ENCODE peak calls at places on chromosome 21, in five cellular contexts. C, B, N, F and I are unnamed samples.
A peak's percentile ranks its signal among the peaks of the same experiment; 100 is the strongest.

GRCh38 chr21:38938343-38938742 is 132.6 kb downstream of the ETS2 start:
- DNase-seq in N (no peak), B (no peak), C (no peak), F (no peak), I (peak; percentile 33)

GRCh38 chr21:28375708-28376385 is 616.8 kb downstream of the LTN1 start:
- DNase-seq in B (no peak), F (no peak), N (no peak), C (no peak), I (no peak)

GRCh38 chr21:43733529-43734071 is 14.7 kb downstream of the PDXK start:
- DNase-seq in C (no peak), N (no peak), B (no peak), F (no peak), I (no peak)

GRCh38 chr21:35782667-35783066 is 277.7 kb downstream of the SETD4 start:
- DNase-seq in C (no peak), B (no peak), F (no peak), N (no peak), I (no peak)

GRCh38 chr21:46605759-46606426 is 1.0 kb upstream of the S100B start:
- DNase-seq in F (no peak), C (peak; percentile 6), N (no peak), B (peak; percentile 32), I (no peak)

GRCh38 chr21:34992736-34993135 is 56.4 kb downstream of the RUNX1 start:
- DNase-seq in C (no peak), N (no peak), B (no peak), F (no peak), I (no peak)

GRCh38 chr21:35529141-35529863 is 480.2 kb upstream of the RUNX1 start:
- DNase-seq in N (no peak), C (no peak), F (no peak), B (no peak), I (no peak)

GRCh38 chr21:17679002-17679600 is 66.4 kb upstream of the BTG3 start:
- DNase-seq in F (no peak), B (peak; percentile 48), N (peak; percentile 37), C (peak; percentile 68), I (peak; percentile 52)

GRCh38 chr21:34812510-34813265 is 143.9 kb downstream of the CLIC6 start:
- DNase-seq in F (no peak), B (no peak), N (no peak), C (no peak), I (no peak)

GRCh38 chr21:39281853-39282252 is 31.6 kb downstream of the BRWD1 start:
- DNase-seq in F (no peak), B (no peak), N (no peak), C (no peak), I (no peak)

GRCh38 chr21:43734830-43735229 is 15.9 kb downstream of the PDXK start:
- DNase-seq in F (no peak), B (no peak), N (no peak), C (no peak), I (no peak)

GRCh38 chr21:16794944-16795343 is 717.9 kb upstream of the CXADR start:
- DNase-seq in C (no peak), F (no peak), B (no peak), N (no peak), I (no peak)

GRCh38 chr21:36891123-36891522 is 75.3 kb downstream of the HLCS start:
- DNase-seq in N (no peak), B (no peak), C (no peak), F (no peak), I (no peak)

GRCh38 chr21:37863842-37864241 is 52.4 kb downstream of the KCNJ6 start:
- DNase-seq in F (no peak), N (no peak), B (no peak), C (no peak), I (no peak)

GRCh38 chr21:19853709-19854575 is 1144.3 kb upstream of the NCAM2 start:
- DNase-seq in C (peak; percentile 15), N (no peak), F (no peak), B (no peak), I (no peak)

GRCh38 chr21:34915364-34915834 is 133.7 kb downstream of the RUNX1 start:
- DNase-seq in B (no peak), C (no peak), F (no peak), N (no peak), I (peak; percentile 20)

GRCh38 chr21:36125513-36126121 is 9.3 kb upstream of the CBR3 start:
- DNase-seq in F (peak; percentile 71), B (no peak), C (peak; percentile 65), N (no peak), I (no peak)

GRCh38 chr21:34889287-34889536 is 159.9 kb downstream of the RUNX1 start:
- DNase-seq in F (no peak), C (no peak), B (no peak), N (no peak), I (no peak)

GRCh38 chr21:29077651-29078090 is 4.2 kb upstream of the CCT8 start:
- DNase-seq in B (peak; percentile 45), N (no peak), F (no peak), C (no peak), I (no peak)

GRCh38 chr21:39251326-39251725 is 62.1 kb downstream of the BRWD1 start:
- DNase-seq in C (no peak), B (no peak), F (no peak), N (no peak), I (no peak)

GRCh38 chr21:35933466-35933865 is 126.9 kb downstream of the SETD4 start:
- DNase-seq in B (no peak), N (peak; percentile 36), F (no peak), C (no peak), I (no peak)

GRCh38 chr21:43597052-43597451 is 62.2 kb downstream of the HSF2BP start:
- DNase-seq in B (no peak), N (no peak), F (no peak), C (no peak), I (no peak)

GRCh38 chr21:34133802-34134201 is 60.4 kb downstream of the MRPS6 start:
- DNase-seq in F (no peak), N (no peak), C (peak; percentile 50), B (no peak), I (no peak)

GRCh38 chr21:28821276-28822063 is 171.2 kb downstream of the LTN1 start:
- DNase-seq in N (no peak), C (no peak), B (no peak), F (no peak), I (no peak)

GRCh38 chr21:23853796-23854379 is 1753.4 kb downstream of the MRPL39 start:
- DNase-seq in C (peak; percentile 16), F (no peak), N (no peak), B (no peak), I (peak; percentile 30)

GRCh38 chr21:35020902-35021301 is 28.2 kb downstream of the RUNX1 start:
- DNase-seq in B (no peak), C (no peak), F (no peak), N (no peak), I (no peak)

GRCh38 chr21:38244885-38245869 is 11.6 kb upstream of the KCNJ15 start:
- DNase-seq in N (no peak), B (peak; percentile 59), F (no peak), C (no peak), I (no peak)

GRCh38 chr21:15060776-15061175 is 4.0 kb downstream of the NRIP1 start:
- DNase-seq in N (no peak), F (no peak), B (no peak), C (no peak), I (no peak)

GRCh38 chr21:15059397-15059796 is 5.4 kb downstream of the NRIP1 start:
- DNase-seq in N (no peak), C (no peak), B (no peak), F (no peak), I (no peak)

GRCh38 chr21:15062566-15062965 is 2.2 kb downstream of the NRIP1 start:
- DNase-seq in C (no peak), B (no peak), N (no peak), F (no peak), I (no peak)

GRCh38 chr21:15061747-15062146 is 3.1 kb downstream of the NRIP1 start:
- DNase-seq in N (no peak), C (no peak), F (no peak), B (no peak), I (no peak)

DNA sequence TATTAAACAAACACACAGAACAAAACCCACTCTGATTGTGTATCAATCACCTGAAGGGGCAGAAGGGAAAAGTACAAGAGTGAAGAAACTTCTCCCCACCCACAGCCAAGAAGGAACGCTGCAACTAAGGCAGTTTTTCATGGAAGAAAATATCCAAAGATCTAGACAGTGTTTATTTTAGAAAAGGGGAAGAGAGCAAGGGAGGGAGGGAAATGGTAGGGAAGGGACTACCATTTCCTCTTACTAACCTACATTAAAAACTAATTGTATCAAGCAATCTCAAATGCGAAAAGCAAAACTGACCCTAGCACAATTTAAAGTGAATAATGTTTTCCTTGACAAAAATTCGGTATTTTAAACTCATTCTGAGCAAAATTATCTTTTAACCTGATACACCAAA is 3.5 kb downstream of the NRIP1 start:
- DNase-seq in B (no peak), N (no peak), C (no peak), F (no peak), I (no peak)
- H3K4me3 ChIP-seq in B (peak overlapping the region; percentile 83), N (peak overlapping the region; percentile 59), C (peak overlapping the region; percentile 80), F (no peak overlapping the region), I (no peak overlapping the region)

GRCh38 chr21:45589686-45590245 is 47.5 kb upstream of the SLC19A1 start:
- DNase-seq in N (no peak), F (no peak), B (no peak), C (no peak), I (no peak)

GRCh38 chr21:45591619-45592207 is 49.5 kb upstream of the SLC19A1 start:
- DNase-seq in B (no peak), N (no peak), C (no peak), F (no peak), I (no peak)

GRCh38 chr21:45590726-45591618 is 48.7 kb upstream of the SLC19A1 start:
- DNase-seq in F (no peak), C (peak; percentile 91), B (peak; percentile 48), N (no peak), I (no peak)

GRCh38 chr21:45588861-45589491 is 46.7 kb upstream of the SLC19A1 start:
- DNase-seq in N (no peak), F (no peak), C (no peak), B (no peak), I (no peak)

GRCh38 chr21:45590246-45590725 is 48.0 kb upstream of the SLC19A1 start:
- DNase-seq in F (peak; percentile 74), N (no peak), C (peak; percentile 97), B (no peak), I (peak; percentile 58)
- TF ChIP-seq YY1 in F (no peak), N (no peak), C (no peak), B (no peak), I (no peak)

GRCh38 chr21:44943686-44944550 is 4.1 kb downstream of the SLX9 start:
- DNase-seq in N (no peak), B (no peak), F (no peak), C (no peak), I (no peak)
- H3K4me1 ChIP-seq in N (peaks cover 19% of the 10 kb centered on the region), B (peaks cover 18% of the 10 kb centered on the region), F (peaks cover 5% of the 10 kb centered on the region), C (peaks cover 48% of the 10 kb centered on the region), I (peaks cover 8% of the 10 kb centered on the region)

DNA sequence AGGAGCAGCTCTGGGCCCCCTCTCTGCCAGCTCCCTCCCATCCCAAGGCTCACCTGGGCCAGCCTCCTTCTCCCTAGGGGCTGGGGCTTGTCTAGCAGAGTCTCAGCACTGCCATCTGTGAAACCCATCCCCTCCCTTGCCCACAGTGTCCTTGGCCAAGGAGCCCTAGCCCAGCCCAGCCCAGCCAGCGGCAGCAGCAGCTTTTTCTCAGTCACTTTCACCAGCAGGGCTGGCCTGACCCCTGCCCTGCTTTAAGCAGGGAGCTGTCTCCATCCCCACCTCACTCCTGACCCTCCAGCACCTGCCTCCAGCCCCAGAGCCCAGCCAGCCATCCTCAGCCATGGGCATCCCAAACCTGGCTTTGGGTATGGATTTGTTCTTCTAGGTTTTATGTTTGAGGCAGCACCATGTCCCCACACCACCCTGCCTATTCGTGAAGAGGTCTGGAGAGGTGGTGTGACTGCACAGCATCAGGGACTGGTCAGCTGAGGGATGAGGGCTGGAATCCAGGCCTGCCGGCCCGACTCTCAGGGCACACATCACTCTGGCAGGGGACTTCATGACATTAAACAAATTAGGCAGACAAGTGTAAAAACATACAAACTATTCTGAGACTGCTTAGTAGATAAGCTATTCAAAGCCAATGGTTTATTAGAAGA is 36.1 kb upstream of the ABCG1 start:
- DNase-seq in F (no peak), B (no peak), N (no peak), C (no peak), I (no peak)
- H3K4me3 ChIP-seq in F (no peak overlapping the region), B (no peak overlapping the region), N (no peak overlapping the region), C (no peak overlapping the region), I (no peak overlapping the region)